ENCODE peak calls at places on chromosome 1, in nine cellular contexts. U, Y, P, K, S, A, G, B and W are unnamed samples.

GRCh38 chr1:23111600-23112535 is 56.8 kb downstream of the LUZP1 start:
- DNase-seq in U (no peak), Y (peak; percentile 8), P (no peak), K (no peak), S (no peak), A (no peak), G (no peak), B (no peak), W (no peak)

GRCh38 chr1:214568328-214568727 is 16.9 kb upstream of the PTPN14 start:
- DNase-seq in U (no peak), Y (peak; percentile 79), P (no peak), K (no peak), S (no peak), A (no peak), G (no peak), B (no peak), W (no peak)

GRCh38 chr1:161260939-161261858 is 2.7 kb downstream of the PCP4L1 start:
- DNase-seq in U (peak; percentile 49), Y (no peak), P (no peak), K (no peak), S (no peak), A (no peak), G (no peak), B (no peak), W (no peak)

GRCh38 chr1:243715285-243715684 is 134.8 kb downstream of the AKT3 start:
- DNase-seq in U (no peak), Y (no peak), P (no peak), K (no peak), S (no peak), A (no peak), G (no peak), B (no peak), W (no peak)

GRCh38 chr1:205604825-205605544 is 26.8 kb downstream of the ELK4 start:
- DNase-seq in U (no peak), Y (no peak), P (no peak), K (no peak), S (no peak), A (no peak), G (no peak), B (no peak), W (no peak)

GRCh38 chr1:236673284-236673919 is 12.9 kb upstream of the ACTN2 start:
- DNase-seq in U (no peak), Y (peak; percentile 72), P (no peak), K (no peak), S (no peak), A (no peak), G (no peak), B (no peak), W (no peak)

GRCh38 chr1:68293609-68294353 is 61.5 kb upstream of the WLS start:
- DNase-seq in U (no peak), Y (peak; percentile 23), P (peak; percentile 95), K (no peak), S (no peak), A (no peak), G (no peak), B (no peak), W (no peak)

GRCh38 chr1:91885331-91885715 is 628 bp downstream of the TGFBR3 start:
- DNase-seq in U (no peak), Y (no peak), P (no peak), K (peak; percentile 62), S (no peak), A (peak; percentile 26), G (peak; percentile 29), B (no peak), W (peak; percentile 13)

GRCh38 chr1:177858222-177858894 is 111.5 kb downstream of the SEC16B start:
- DNase-seq in U (no peak), Y (peak; percentile 26), P (no peak), K (no peak), S (no peak), A (no peak), G (no peak), B (peak; percentile 48), W (no peak)

GRCh38 chr1:109814993-109815786 is 51.5 kb upstream of the EPS8L3 start:
- DNase-seq in U (no peak), Y (no peak), P (no peak), K (no peak), S (no peak), A (no peak), G (no peak), B (no peak), W (no peak)
- H3K4me3 ChIP-seq in U (no peak overlapping the region), Y (no peak overlapping the region), P (peak overlapping the region; percentile 41), K (no peak overlapping the region), S (no peak overlapping the region), A (no peak overlapping the region), G (no peak overlapping the region), B (no peak overlapping the region), W (no peak overlapping the region)

GRCh38 chr1:93082313-93082712 is 3.2 kb downstream of the MTF2 start:
- DNase-seq in U (no peak), Y (no peak), P (no peak), K (no peak), S (no peak), A (no peak), G (no peak), B (no peak), W (no peak)
- H3K4me3 ChIP-seq in U (no peak overlapping the region), Y (no peak overlapping the region), P (no peak overlapping the region), K (no peak overlapping the region), S (no peak overlapping the region), A (no peak overlapping the region), G (no peak overlapping the region), B (no peak overlapping the region), W (no peak overlapping the region)

DNA sequence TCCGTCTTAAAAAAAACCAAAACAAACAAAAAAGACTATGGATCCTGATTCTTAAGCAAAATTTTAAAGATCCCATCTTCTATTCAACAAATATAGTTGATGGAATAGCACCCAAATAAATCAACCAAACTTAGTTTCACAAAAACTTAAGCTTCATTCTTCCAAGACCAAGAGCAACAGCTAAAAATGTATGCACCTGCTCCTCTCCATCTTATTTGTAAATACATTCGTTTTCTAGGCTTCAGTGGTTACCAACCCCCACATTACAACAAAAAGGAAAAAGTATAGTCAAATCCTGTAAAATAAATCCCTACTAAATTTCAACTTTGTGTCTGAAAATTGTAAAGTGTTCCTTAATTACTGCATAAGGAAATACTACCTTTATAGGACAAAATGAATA is 3.9 kb downstream of the PTP4A2 start:
- DNase-seq in U (no peak), Y (no peak), P (no peak), K (no peak), S (no peak), A (no peak), G (no peak), B (no peak), W (peak; percentile 53)
- H3K4me3 ChIP-seq in U (no peak overlapping the region), Y (no peak overlapping the region), P (no peak overlapping the region), K (no peak overlapping the region), S (peak overlapping the region; percentile 13), A (peak overlapping the region; percentile 21), G (no peak overlapping the region), B (no peak overlapping the region), W (no peak overlapping the region)

DNA sequence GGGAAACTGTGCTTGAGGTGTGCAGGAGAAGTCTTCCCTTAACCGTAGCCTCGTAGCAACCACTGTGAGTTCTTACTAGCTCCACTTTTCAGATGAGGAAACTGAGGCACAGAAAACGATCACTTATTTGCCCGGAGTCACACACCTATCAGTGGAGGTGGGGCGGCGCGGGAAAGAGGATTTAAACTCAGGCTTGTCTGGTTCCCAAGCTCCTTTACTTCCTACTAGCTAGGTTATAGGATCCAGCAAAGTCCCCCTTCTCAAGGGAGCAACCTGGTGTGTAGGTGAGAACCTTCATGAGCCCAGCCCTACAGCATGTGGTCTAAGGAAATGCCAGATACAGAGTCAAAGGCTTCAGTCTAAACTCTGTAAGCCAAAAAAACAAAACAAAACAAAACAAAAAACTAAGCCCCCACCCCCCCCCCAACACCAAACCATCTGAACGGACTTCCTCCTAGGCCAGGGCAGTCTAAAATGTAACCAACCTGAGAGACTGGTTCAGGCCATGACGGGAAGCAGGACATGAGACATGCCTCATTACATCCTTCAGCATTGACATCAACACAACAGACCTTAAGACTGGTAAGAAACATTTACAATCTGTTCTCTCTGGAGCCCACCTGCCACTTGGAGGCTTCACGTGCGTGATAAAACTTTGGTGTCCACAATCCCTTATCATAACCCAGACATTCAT is 709 bp upstream of the FBXO42 start:
- DNase-seq in U (peak; percentile 33), Y (no peak), P (no peak), K (peak; percentile 61), S (no peak), A (peak; percentile 27), G (no peak), B (no peak), W (no peak)
- H3K4me3 ChIP-seq in U (peak overlapping the region; percentile 61), Y (peak overlapping the region; percentile 63), P (peak overlapping the region; percentile 13), K (peak overlapping the region; percentile 82), S (peak overlapping the region; percentile 57), A (peak overlapping the region; percentile 84), G (peak overlapping the region; percentile 49), B (peak overlapping the region; percentile 83), W (peak overlapping the region; percentile 89)

GRCh38 chr1:230086152-230086551 is 19.1 kb downstream of the GALNT2 start:
- DNase-seq in U (no peak), Y (no peak), P (no peak), K (no peak), S (no peak), A (no peak), G (no peak), B (no peak), W (no peak)

GRCh38 chr1:230087034-230087721 is 20.1 kb downstream of the GALNT2 start:
- DNase-seq in U (peak; percentile 81), Y (no peak), P (no peak), K (no peak), S (no peak), A (no peak), G (no peak), B (no peak), W (no peak)

GRCh38 chr1:230085178-230085515 is 18.1 kb downstream of the GALNT2 start:
- DNase-seq in U (no peak), Y (no peak), P (no peak), K (no peak), S (no peak), A (no peak), G (peak; percentile 14), B (no peak), W (no peak)

GRCh38 chr1:230090194-230090711 is 23.2 kb downstream of the GALNT2 start:
- DNase-seq in U (peak; percentile 78), Y (peak; percentile 82), P (no peak), K (no peak), S (no peak), A (no peak), G (no peak), B (no peak), W (no peak)

DNA sequence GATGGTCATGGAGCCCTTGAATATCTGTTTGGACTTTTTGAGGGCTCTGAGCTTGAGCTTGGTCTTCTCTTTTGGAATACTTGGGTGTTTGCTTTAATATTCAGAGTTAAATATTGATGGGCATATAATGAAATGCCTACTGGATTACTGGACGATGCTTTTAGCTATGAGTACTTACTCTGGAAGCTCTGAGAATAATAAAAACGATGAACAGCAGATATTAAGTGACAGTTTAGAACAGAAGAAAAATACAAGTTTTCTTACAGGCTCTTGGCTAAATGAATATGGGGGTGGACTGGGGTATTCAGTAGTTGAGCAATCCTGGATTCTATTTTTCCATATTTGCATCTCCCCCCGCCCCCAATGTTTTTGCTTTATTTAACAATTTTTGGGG is 20.7 kb downstream of the GALNT2 start:
- DNase-seq in U (no peak), Y (no peak), P (no peak), K (no peak), S (no peak), A (no peak), G (no peak), B (no peak), W (no peak)
- H3K4me3 ChIP-seq in U (no peak overlapping the region), Y (no peak overlapping the region), P (no peak overlapping the region), K (no peak overlapping the region), S (no peak overlapping the region), A (no peak overlapping the region), G (no peak overlapping the region), B (no peak overlapping the region), W (no peak overlapping the region)